ENCODE peak calls at places on chromosomes 5 and 9, in four cellular contexts. U is fibroblast of the aortic adventitia, L is astrocyte of the spinal cord, X is IMR-90. Y is an unnamed sample.

GRCh38 chr5:116032094-116032517 is at the start of gene ARL14EPL:
- DNase-seq in U (peak), X (peak), L (peak), Y (peak)

GRCh38 chr5:96629774-96630173 is 32.4 kb upstream of the CAST start:
- DNase-seq in X (peak), L (peak), U (peak), Y (no peak)

GRCh38 chr5:60649288-60649917 is 50.6 kb downstream of the DEPDC1B start:
- DNase-seq in X (peak), L (peak), U (peak), Y (peak)

GRCh38 chr9:130287736-130288135 is 22.2 kb downstream of the HMCN2 start:
- DNase-seq in X (no peak), L (no peak), U (no peak), Y (no peak)

GRCh38 chr9:119114681-119115080 is 254.6 kb downstream of the BRINP1 start:
- DNase-seq in X (no peak), U (no peak), L (no peak), Y (no peak)

GRCh38 chr5:108143581-108143980 is 238.3 kb downstream of the FBXL17 start:
- DNase-seq in X (peak), U (peak), L (peak), Y (no peak)

GRCh38 chr5:172667786-172668735 is 27.0 kb downstream of the NEURL1B start:
- DNase-seq in X (no peak), L (no peak), U (peak), Y (no peak)

GRCh38 chr5:57317341-57317740 is 143.5 kb downstream of the GPBP1 start:
- DNase-seq in L (no peak), X (no peak), U (no peak), Y (no peak)

GRCh38 chr5:150637245-150638052 is 3.0 kb upstream of the SYNPO start:
- DNase-seq in X (peak), L (peak), U (peak), Y (peak)

GRCh38 chr9:71766663-71767062 is 1.6 kb downstream of the CEMIP2 start:
- DNase-seq in U (no peak), X (no peak), L (no peak), Y (no peak)

GRCh38 chr9:127211983-127212382 is 52.6 kb upstream of the GARNL3 start:
- DNase-seq in U (no peak), X (no peak), L (no peak), Y (no peak)

GRCh38 chr5:1007681-1008450 is 736 bp upstream of the NKD2 start:
- DNase-seq in U (no peak), L (no peak), X (no peak), Y (no peak)

GRCh38 chr5:123906698-123907295 is 394.8 kb downstream of the CSNK1G3 start:
- DNase-seq in X (no peak), U (no peak), L (no peak), Y (no peak)

GRCh38 chr9:108117775-108118174 is 628.2 kb upstream of the KLF4 start:
- DNase-seq in U (no peak), L (no peak), X (no peak), Y (no peak)

GRCh38 chr9:12702160-12702758 is 9.1 kb downstream of the TYRP1 start:
- DNase-seq in L (peak), X (peak), U (peak), Y (no peak)

GRCh38 chr5:114010362-114010761 is 351.5 kb upstream of the KCNN2 start:
- DNase-seq in X (peak), U (no peak), L (peak), Y (peak)

GRCh38 chr9:19201899-19202891 is 28.3 kb upstream of the DENND4C start:
- DNase-seq in U (peak), L (no peak), X (no peak), Y (no peak)

GRCh38 chr5:179342577-179342976 is 2.7 kb downstream of the ADAMTS2 start:
- DNase-seq in U (peak), L (no peak), X (peak), Y (no peak)

GRCh38 chr5:9363026-9363793 is 182.7 kb downstream of the SEMA5A start:
- DNase-seq in U (peak), X (no peak), L (peak), Y (no peak)

GRCh38 chr5:36655171-36655570 is 48.8 kb downstream of the SLC1A3 start:
- DNase-seq in U (no peak), L (no peak), X (no peak), Y (no peak)

GRCh38 chr9:16460711-16461110 is 409.8 kb downstream of the BNC2 start:
- DNase-seq in L (no peak), U (no peak), X (no peak), Y (no peak)

GRCh38 chr9:119451426-119451825 is 82.2 kb upstream of the BRINP1 start:
- DNase-seq in U (no peak), X (no peak), L (no peak), Y (no peak)

GRCh38 chr5:160083501-160083900 is 35.7 kb downstream of the PWWP2A start:
- DNase-seq in U (no peak), X (no peak), L (no peak), Y (no peak)

GRCh38 chr5:10387690-10388089 is 34.2 kb downstream of the MARCHF6 start:
- DNase-seq in X (peak), L (peak), U (peak), Y (no peak)

GRCh38 chr5:180069589-180070247 is 1.8 kb downstream of the RNF130 start:
- DNase-seq in X (no peak), U (no peak), L (peak), Y (no peak)

GRCh38 chr9:23308114-23308513 is 517.9 kb downstream of the ELAVL2 start:
- DNase-seq in X (no peak), U (no peak), L (no peak), Y (no peak)

GRCh38 chr9:130860458-130861316 is 25.6 kb downstream of the ABL1 start:
- DNase-seq in X (peak), U (peak), L (peak), Y (peak)

GRCh38 chr9:126796758-126797157 is 8.1 kb upstream of the ZBTB43 start:
- DNase-seq in L (no peak), X (no peak), U (no peak), Y (no peak)

GRCh38 chr5:79301046-79301712 is 65.2 kb downstream of the JMY start:
- DNase-seq in L (peak), U (peak), X (peak), Y (no peak)

GRCh38 chr9:123399803-123400378 is 43.9 kb downstream of the CRB2 start:
- DNase-seq in U (no peak), L (no peak), X (no peak), Y (no peak)

GRCh38 chr9:35287986-35288515 is 126.2 kb downstream of the UNC13B start:
- DNase-seq in X (peak), L (no peak), U (peak), Y (no peak)

GRCh38 chr5:176803943-176804498 is 6.3 kb upstream of the UNC5A start:
- DNase-seq in L (peak), U (peak), X (peak), Y (no peak)

GRCh38 chr5:2260211-2260985 is 377.7 kb upstream of the IRX4 start:
- DNase-seq in L (no peak), U (no peak), X (no peak), Y (no peak)

DNA sequence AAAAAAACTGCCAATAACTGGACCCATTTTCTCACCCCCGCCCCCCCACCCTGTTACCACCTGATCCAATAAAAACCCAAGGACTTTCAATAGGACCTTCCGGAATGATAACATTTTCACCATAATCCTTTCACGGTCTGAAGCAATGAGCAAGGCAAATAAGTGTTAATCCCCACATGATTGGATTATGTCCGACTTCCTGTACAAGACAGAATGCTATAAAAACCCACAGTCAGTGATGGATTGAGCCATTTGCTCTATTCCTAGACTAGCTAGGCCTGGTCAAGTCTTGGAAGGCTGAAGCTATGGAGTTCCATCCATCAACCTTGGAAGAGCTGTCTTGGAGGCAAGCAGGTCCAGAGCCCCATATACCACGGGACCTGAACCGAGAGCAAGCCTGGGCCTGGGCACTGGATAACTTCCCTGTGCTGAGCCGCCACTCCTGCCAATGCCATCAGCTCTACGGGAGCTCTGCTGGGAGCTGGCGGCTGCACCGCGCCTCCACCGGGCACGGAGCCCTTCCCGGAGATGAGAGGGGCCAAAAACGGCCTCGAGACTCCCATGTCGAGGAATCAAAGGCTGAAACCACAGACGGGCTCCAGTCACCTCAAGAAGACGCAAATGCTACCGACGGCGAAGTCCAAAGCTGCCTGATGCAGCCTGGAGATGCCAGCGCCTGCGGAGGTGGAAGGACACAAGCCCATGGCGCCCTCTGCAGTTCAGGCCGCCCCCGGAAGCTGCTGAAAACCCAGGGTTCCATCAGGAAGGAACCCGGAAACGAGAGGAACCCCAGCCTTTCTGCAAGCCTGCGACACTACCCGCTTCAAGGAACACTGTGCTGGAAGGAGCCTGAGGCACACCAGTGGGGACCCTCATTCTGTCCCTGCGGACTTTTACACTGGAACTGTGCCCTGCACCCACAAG is 69.2 kb downstream of the ANXA2R start:
- DNase-seq in L (no peak), U (no peak), X (no peak), Y (no peak)
- TF ChIP-seq CTCF in L (peak), U (peak), X (peak), Y (peak)

DNA sequence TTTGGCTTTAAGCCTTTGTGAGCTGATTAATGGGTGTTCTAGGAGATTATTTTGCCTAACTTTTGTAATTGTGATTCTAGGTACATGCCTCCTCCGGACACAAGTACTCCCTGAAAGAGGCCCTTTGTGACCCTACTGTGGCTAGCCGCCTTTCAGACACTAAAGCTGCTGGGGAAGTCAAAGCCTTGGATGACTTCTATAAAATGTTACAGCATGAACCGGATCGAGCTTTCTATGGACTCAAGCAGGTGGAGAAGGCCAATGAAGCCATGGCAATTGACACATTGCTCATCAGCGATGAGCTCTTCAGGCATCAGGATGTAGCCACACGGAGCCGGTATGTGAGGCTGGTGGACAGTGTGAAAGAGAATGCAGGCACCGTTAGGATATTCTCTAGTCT is 13.6 kb downstream of the ITGA1 start:
- DNase-seq in L (peak), X (peak), U (no peak), Y (no peak)
- H3K4me3 ChIP-seq in L (peak), X (peak), U (peak), Y (peak)

GRCh38 chr5:30414078-30414477 is 779.4 kb upstream of the CDH6 start:
- DNase-seq in X (no peak), U (no peak), L (no peak), Y (no peak)

GRCh38 chr5:30413540-30413939 is 779.9 kb upstream of the CDH6 start:
- DNase-seq in L (peak), X (no peak), U (peak), Y (no peak)
- TF ChIP-seq CTCF in L (peak), X (peak), U (peak), Y (peak)

GRCh38 chr9:17665450-17665849 is 86.6 kb downstream of the SH3GL2 start:
- DNase-seq in L (no peak), U (no peak), X (no peak), Y (no peak)

GRCh38 chr9:17656889-17657288 is 78.0 kb downstream of the SH3GL2 start:
- DNase-seq in X (no peak), L (no peak), U (no peak), Y (no peak)

GRCh38 chr9:17658237-17658636 is 79.4 kb downstream of the SH3GL2 start:
- DNase-seq in X (no peak), U (no peak), L (no peak), Y (no peak)

GRCh38 chr9:17660158-17660557 is 81.3 kb downstream of the SH3GL2 start:
- DNase-seq in U (no peak), L (no peak), X (no peak), Y (no peak)
- H3K4me3 ChIP-seq in U (no peak), L (no peak), X (no peak), Y (no peak)